ENCODE peak calls at places on chromosomes 1 and 21, in seven cellular contexts. One of them, this sample, is unnamed.

GRCh38 chr1:177937931-177938330 is 31.9 kb downstream of the SEC16B start:
- DNase-seq in HCT116: no peak
- DNase-seq in SK-N-SH: no peak
- DNase-seq in K562: no peak
- DNase-seq in HepG2: no peak
- DNase-seq in H1: no peak
- DNase-seq in GM12878: no peak
- DNase-seq in this sample: no peak

GRCh38 chr21:36479415-36480402 is at the start of gene CLDN14:
- DNase-seq in HCT116: no peak
- DNase-seq in SK-N-SH: no peak
- DNase-seq in HepG2: peak; percentile 86
- DNase-seq in K562: no peak
- DNase-seq in GM12878: no peak
- DNase-seq in H1: no peak
- DNase-seq in this sample: no peak

GRCh38 chr1:43541721-43542401 is 11.2 kb downstream of the PTPRF start:
- DNase-seq in H1: no peak
- DNase-seq in HepG2: peak; percentile 46
- DNase-seq in HCT116: no peak
- DNase-seq in GM12878: no peak
- DNase-seq in K562: no peak
- DNase-seq in SK-N-SH: no peak
- DNase-seq in this sample: no peak

GRCh38 chr1:30677471-30677870 is 45.9 kb downstream of the MATN1 start:
- DNase-seq in K562: no peak
- DNase-seq in GM12878: no peak
- DNase-seq in HepG2: no peak
- DNase-seq in SK-N-SH: no peak
- DNase-seq in H1: no peak
- DNase-seq in HCT116: no peak
- DNase-seq in this sample: no peak

GRCh38 chr1:56311766-56312165 is 267.6 kb downstream of the PLPP3 start:
- DNase-seq in H1: no peak
- DNase-seq in SK-N-SH: no peak
- DNase-seq in HCT116: no peak
- DNase-seq in K562: no peak
- DNase-seq in GM12878: no peak
- DNase-seq in HepG2: no peak
- DNase-seq in this sample: no peak

GRCh38 chr1:42267904-42268303 is 67.1 kb downstream of the FOXJ3 start:
- DNase-seq in HCT116: no peak
- DNase-seq in HepG2: no peak
- DNase-seq in GM12878: no peak
- DNase-seq in K562: no peak
- DNase-seq in SK-N-SH: no peak
- DNase-seq in H1: no peak
- DNase-seq in this sample: no peak

GRCh38 chr1:3858231-3858981 is 1.1 kb downstream of the DFFB start:
- DNase-seq in HCT116: no peak
- DNase-seq in K562: no peak
- DNase-seq in HepG2: peak; percentile 22
- DNase-seq in GM12878: no peak
- DNase-seq in H1: no peak
- DNase-seq in SK-N-SH: peak; percentile 52
- DNase-seq in this sample: peak; percentile 46

GRCh38 chr1:15633756-15634420 is 16.6 kb downstream of the DDI2 start:
- DNase-seq in HepG2: no peak
- DNase-seq in H1: no peak
- DNase-seq in GM12878: no peak
- DNase-seq in SK-N-SH: no peak
- DNase-seq in K562: no peak
- DNase-seq in HCT116: no peak
- DNase-seq in this sample: no peak

GRCh38 chr1:9193226-9193625 is 41.3 kb upstream of the H6PD start:
- DNase-seq in HepG2: no peak
- DNase-seq in SK-N-SH: no peak
- DNase-seq in HCT116: no peak
- DNase-seq in H1: no peak
- DNase-seq in K562: no peak
- DNase-seq in GM12878: no peak
- DNase-seq in this sample: no peak

GRCh38 chr1:32946413-32946812 is 18.2 kb downstream of the RNF19B start:
- DNase-seq in HepG2: peak; percentile 51
- DNase-seq in H1: no peak
- DNase-seq in SK-N-SH: no peak
- DNase-seq in K562: no peak
- DNase-seq in GM12878: no peak
- DNase-seq in HCT116: no peak
- DNase-seq in this sample: no peak

GRCh38 chr1:67372136-67372535 is 58.1 kb downstream of the SERBP1 start:
- DNase-seq in HepG2: no peak
- DNase-seq in SK-N-SH: no peak
- DNase-seq in GM12878: no peak
- DNase-seq in K562: no peak
- DNase-seq in HCT116: no peak
- DNase-seq in H1: no peak
- DNase-seq in this sample: no peak

GRCh38 chr1:67367370-67368345 is 60.0 kb downstream of the IL12RB2 start:
- DNase-seq in GM12878: no peak
- DNase-seq in H1: no peak
- DNase-seq in HepG2: peak; percentile 69
- DNase-seq in HCT116: no peak
- DNase-seq in SK-N-SH: peak; percentile 78
- DNase-seq in K562: peak; percentile 23
- DNase-seq in this sample: peak; percentile 24

GRCh38 chr1:67371043-67371442 is 59.2 kb downstream of the SERBP1 start:
- DNase-seq in K562: no peak
- DNase-seq in SK-N-SH: no peak
- DNase-seq in HCT116: no peak
- DNase-seq in H1: no peak
- DNase-seq in GM12878: no peak
- DNase-seq in HepG2: no peak
- DNase-seq in this sample: no peak

GRCh38 chr1:67372898-67373297 is 57.3 kb downstream of the SERBP1 start:
- DNase-seq in HepG2: no peak
- DNase-seq in GM12878: no peak
- DNase-seq in SK-N-SH: no peak
- DNase-seq in H1: no peak
- DNase-seq in HCT116: no peak
- DNase-seq in K562: no peak
- DNase-seq in this sample: no peak

GRCh38 chr1:67371681-67372080 is 58.5 kb downstream of the SERBP1 start:
- DNase-seq in GM12878: no peak
- DNase-seq in K562: no peak
- DNase-seq in HepG2: no peak
- DNase-seq in HCT116: no peak
- DNase-seq in SK-N-SH: no peak
- DNase-seq in H1: no peak
- DNase-seq in this sample: no peak
- TF ChIP-seq JUND in GM12878: no peak
- TF ChIP-seq JUND in K562: no peak
- TF ChIP-seq JUND in HepG2: no peak
- TF ChIP-seq JUND in HCT116: no peak
- TF ChIP-seq JUND in SK-N-SH: no peak
- TF ChIP-seq JUND in H1: no peak
- TF ChIP-seq JUND in this sample: no peak

GRCh38 chr1:213131851-213132655 is 81.0 kb downstream of the RPS6KC1 start:
- DNase-seq in SK-N-SH: no peak
- DNase-seq in GM12878: no peak
- DNase-seq in H1: no peak
- DNase-seq in HCT116: no peak
- DNase-seq in K562: no peak
- DNase-seq in HepG2: peak; percentile 18
- DNase-seq in this sample: no peak

GRCh38 chr1:213138391-213138790 is 87.3 kb downstream of the RPS6KC1 start:
- DNase-seq in HCT116: no peak
- DNase-seq in H1: no peak
- DNase-seq in GM12878: no peak
- DNase-seq in SK-N-SH: no peak
- DNase-seq in K562: no peak
- DNase-seq in HepG2: peak; percentile 24
- DNase-seq in this sample: no peak

GRCh38 chr1:213138892-213139291 is 87.9 kb downstream of the RPS6KC1 start:
- DNase-seq in H1: no peak
- DNase-seq in HCT116: no peak
- DNase-seq in K562: no peak
- DNase-seq in HepG2: no peak
- DNase-seq in SK-N-SH: no peak
- DNase-seq in GM12878: no peak
- DNase-seq in this sample: no peak

GRCh38 chr1:213136190-213136917 is 85.3 kb downstream of the RPS6KC1 start:
- DNase-seq in GM12878: no peak
- DNase-seq in SK-N-SH: no peak
- DNase-seq in HepG2: peak; percentile 16
- DNase-seq in H1: no peak
- DNase-seq in HCT116: no peak
- DNase-seq in K562: no peak
- DNase-seq in this sample: no peak

DNA sequence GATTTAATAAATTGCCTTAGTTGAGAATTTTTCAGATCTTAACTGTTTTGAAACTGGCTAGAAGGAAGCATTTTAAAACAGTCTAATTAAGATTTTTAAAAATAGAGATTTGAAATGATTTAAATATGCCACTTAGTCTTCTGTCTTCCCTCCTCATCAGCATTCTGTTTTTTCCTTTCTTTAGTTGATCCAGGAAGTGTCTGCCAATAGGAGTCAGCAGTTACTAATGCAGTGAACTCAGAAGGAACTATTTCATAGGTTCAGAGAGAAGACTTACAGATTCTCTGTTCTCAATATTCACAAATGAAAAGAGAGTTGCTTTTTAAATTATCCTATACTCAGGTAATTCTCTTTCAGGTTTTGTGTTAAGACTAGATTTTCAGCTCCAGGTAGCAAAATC is 84.5 kb downstream of the RPS6KC1 start:
- DNase-seq in HCT116: no peak
- DNase-seq in SK-N-SH: no peak
- DNase-seq in HepG2: no peak
- DNase-seq in GM12878: no peak
- DNase-seq in H1: no peak
- DNase-seq in K562: no peak
- DNase-seq in this sample: no peak
- TF ChIP-seq JUND in HCT116: no peak
- TF ChIP-seq JUND in SK-N-SH: no peak
- TF ChIP-seq JUND in HepG2: no peak
- TF ChIP-seq JUND in GM12878: no peak
- TF ChIP-seq JUND in H1: no peak
- TF ChIP-seq JUND in K562: no peak
- TF ChIP-seq JUND in this sample: no peak

DNA sequence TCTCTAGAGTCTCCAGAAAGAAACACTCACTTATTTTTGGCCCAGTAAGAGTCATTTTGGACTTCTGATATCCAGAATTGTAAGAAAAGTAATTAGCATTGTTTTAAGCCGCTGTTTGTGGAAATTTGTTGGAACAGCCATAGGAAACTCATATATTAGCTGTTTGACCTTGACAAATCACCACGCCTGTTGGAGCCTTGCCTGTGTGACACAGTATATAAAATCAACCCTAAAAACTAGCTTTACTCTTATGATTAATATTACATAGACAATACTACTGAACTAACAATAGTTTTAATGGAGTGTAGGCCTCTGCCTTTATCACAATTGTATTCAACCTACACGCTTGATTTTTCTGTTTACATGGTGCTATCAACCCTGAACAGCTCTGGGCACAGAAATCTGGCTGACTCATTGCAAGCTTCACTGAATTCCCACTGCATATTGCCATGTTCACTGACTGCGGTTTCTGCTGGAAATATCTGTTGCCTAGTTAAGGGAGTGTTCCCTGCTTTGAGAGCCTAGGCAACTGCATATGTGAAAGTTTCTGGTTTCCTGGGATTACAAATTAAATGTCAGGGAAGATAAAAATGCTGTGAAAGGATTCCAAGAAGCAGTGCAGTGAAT is 419.5 kb upstream of the DEPDC1 start:
- DNase-seq in GM12878: no peak
- DNase-seq in HepG2: no peak
- DNase-seq in SK-N-SH: no peak
- DNase-seq in H1: no peak
- DNase-seq in HCT116: no peak
- DNase-seq in K562: no peak
- DNase-seq in this sample: no peak
- TF ChIP-seq JUND in GM12878: no peak
- TF ChIP-seq JUND in HepG2: no peak
- TF ChIP-seq JUND in SK-N-SH: no peak
- TF ChIP-seq JUND in H1: no peak
- TF ChIP-seq JUND in HCT116: no peak
- TF ChIP-seq JUND in K562: no peak
- TF ChIP-seq JUND in this sample: no peak

GRCh38 chr1:27006683-27007082 is 6.0 kb downstream of the TENT5B start:
- DNase-seq in K562: no peak
- DNase-seq in GM12878: no peak
- DNase-seq in H1: no peak
- DNase-seq in HepG2: no peak
- DNase-seq in HCT116: no peak
- DNase-seq in SK-N-SH: no peak
- DNase-seq in this sample: no peak

GRCh38 chr1:27005166-27005530 is 7.5 kb downstream of the TENT5B start:
- DNase-seq in HepG2: no peak
- DNase-seq in HCT116: no peak
- DNase-seq in H1: no peak
- DNase-seq in SK-N-SH: no peak
- DNase-seq in GM12878: no peak
- DNase-seq in K562: no peak
- DNase-seq in this sample: no peak

GRCh38 chr1:27005648-27006496 is 6.8 kb downstream of the TENT5B start:
- DNase-seq in K562: no peak
- DNase-seq in SK-N-SH: no peak
- DNase-seq in HCT116: no peak
- DNase-seq in H1: no peak
- DNase-seq in GM12878: no peak
- DNase-seq in HepG2: no peak
- DNase-seq in this sample: no peak

GRCh38 chr1:27003745-27004470 is 8.7 kb downstream of the TENT5B start:
- DNase-seq in K562: no peak
- DNase-seq in GM12878: no peak
- DNase-seq in H1: no peak
- DNase-seq in HCT116: no peak
- DNase-seq in SK-N-SH: no peak
- DNase-seq in HepG2: peak; percentile 85
- DNase-seq in this sample: no peak

DNA sequence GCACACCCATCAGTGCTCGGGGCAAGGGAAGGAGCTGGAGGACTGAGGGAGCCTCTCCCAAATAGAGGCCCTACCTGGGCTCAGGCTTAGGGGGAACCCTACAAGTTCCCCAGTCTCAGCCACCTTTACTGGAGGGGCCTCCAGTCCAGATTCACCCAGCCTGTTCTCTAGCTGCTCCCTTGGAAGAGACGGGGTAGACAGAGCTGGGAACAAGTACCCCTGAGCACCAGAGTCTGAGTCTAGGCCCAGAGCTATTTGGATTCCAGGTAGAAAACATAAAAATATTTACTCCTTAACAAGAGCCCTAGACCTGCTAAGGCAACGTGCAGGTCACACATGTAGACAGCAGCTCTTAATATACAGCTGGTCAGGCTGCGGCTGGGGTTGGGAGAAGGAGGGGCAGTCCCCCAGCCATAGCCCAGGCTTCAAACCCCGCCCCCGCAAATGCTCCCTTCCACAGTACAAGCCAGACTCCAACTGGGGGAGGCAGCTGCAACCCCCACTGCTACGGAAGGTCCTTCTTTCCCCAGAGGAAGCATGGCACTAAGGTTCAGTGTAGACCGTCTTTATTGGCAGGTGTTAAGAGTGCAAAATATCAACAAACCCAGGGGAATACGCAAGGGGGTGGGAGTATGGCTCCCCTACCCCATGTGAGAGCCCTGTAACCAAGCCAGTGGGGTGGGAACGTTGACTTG is 8.0 kb downstream of the TENT5B start:
- DNase-seq in HepG2: no peak
- DNase-seq in SK-N-SH: peak; percentile 57
- DNase-seq in HCT116: no peak
- DNase-seq in K562: peak; percentile 85
- DNase-seq in H1: no peak
- DNase-seq in GM12878: no peak
- DNase-seq in this sample: no peak
- TF ChIP-seq JUND in HepG2: no peak
- TF ChIP-seq JUND in SK-N-SH: no peak
- TF ChIP-seq JUND in HCT116: no peak
- TF ChIP-seq JUND in K562: no peak
- TF ChIP-seq JUND in H1: no peak
- TF ChIP-seq JUND in GM12878: no peak
- TF ChIP-seq JUND in this sample: no peak

This sample was measured in T47D.